ENCODE peak calls at places on chromosomes 11 and 22, in five cellular contexts. G is sigmoid colon; H is BJ; Q is IMR-90; Y is naive thymus-derived CD4-positive, alpha-beta T cell. F is an unnamed sample. For H3K36me3, the result is how much of the 10 kb centered on the place peaks cover.

GRCh38 chr11:78020248-78020647 is 2.8 kb downstream of the KCTD14 start:
- DNase-seq in G (no peak), H (no peak), Q (no peak), Y (no peak), F (no peak)

GRCh38 chr22:49260681-49261580 is 566.7 kb downstream of the BRD1 start:
- DNase-seq in G (no peak), H (no peak), Q (no peak), Y (no peak), F (no peak)

GRCh38 chr11:70470127-70470526 is 71.8 kb downstream of the CTTN start:
- DNase-seq in G (peak), H (no peak), Q (peak), Y (no peak), F (no peak)

GRCh38 chr11:113664069-113664980 is 41.8 kb downstream of the TMPRSS5 start:
- DNase-seq in G (no peak), H (peak), Q (peak), Y (no peak), F (no peak)

GRCh38 chr11:103842795-103843194 is 193.6 kb upstream of the DDI1 start:
- DNase-seq in G (no peak), H (peak), Q (peak), Y (no peak), F (no peak)

GRCh38 chr11:127451852-127452251 is 451.3 kb upstream of the KIRREL3 start:
- DNase-seq in G (peak), H (no peak), Q (no peak), Y (no peak), F (no peak)

GRCh38 chr11:76664578-76665061 is 5.9 kb downstream of the LRRC32 start:
- DNase-seq in G (peak), H (no peak), Q (no peak), Y (no peak), F (peak)

GRCh38 chr11:43012606-43013005 is 299.2 kb upstream of the API5 start:
- DNase-seq in G (no peak), H (no peak), Q (no peak), Y (no peak), F (no peak)

GRCh38 chr11:73653996-73654395 is 7.6 kb downstream of the PLEKHB1 start:
- DNase-seq in G (no peak), H (no peak), Q (no peak), Y (no peak), F (no peak)

GRCh38 chr11:111120221-111120620 is 125.3 kb upstream of the POU2AF2 start:
- DNase-seq in G (peak), H (no peak), Q (no peak), Y (no peak), F (no peak)

GRCh38 chr11:31651208-31651607 is 141.6 kb downstream of the ELP4 start:
- DNase-seq in G (no peak), H (no peak), Q (no peak), Y (no peak), F (no peak)

GRCh38 chr22:37989146-37990045 is 5.0 kb upstream of the SOX10 start:
- DNase-seq in G (no peak), H (no peak), Q (no peak), Y (no peak), F (no peak)

GRCh38 chr11:62398011-62398994 is 20.5 kb upstream of the SCGB1A1 start:
- DNase-seq in G (peak), H (peak), Q (peak), Y (no peak), F (no peak)

GRCh38 chr11:14411818-14412217 is 52.8 kb upstream of the RRAS2 start:
- DNase-seq in G (peak), H (peak), Q (peak), Y (no peak), F (no peak)

GRCh38 chr22:48851933-48852549 is 975.6 kb downstream of the BRD1 start:
- DNase-seq in G (peak), H (no peak), Q (no peak), Y (no peak), F (no peak)

GRCh38 chr11:119149371-119150275 is 771 bp downstream of the ABCG4 start:
- DNase-seq in G (no peak), H (no peak), Q (no peak), Y (no peak), F (no peak)

GRCh38 chr11:12157241-12157661 is 46.9 kb downstream of the MICAL2 start:
- DNase-seq in G (no peak), H (peak), Q (peak), Y (no peak), F (peak)

GRCh38 chr22:42820075-42820763 is 36.9 kb downstream of the ARFGAP3 start:
- DNase-seq in G (no peak), H (peak), Q (peak), Y (no peak), F (no peak)

GRCh38 chr11:34356130-34356529 is 1.7 kb downstream of the ABTB2 start:
- DNase-seq in G (no peak), H (no peak), Q (no peak), Y (no peak), F (no peak)
- H3K36me3 ChIP-seq in G (under half), H (under half), Q (under half), Y (under half), F (under half)

GRCh38 chr22:45627489-45628233 is 44.0 kb upstream of the ATXN10 start:
- DNase-seq in G (no peak), H (no peak), Q (no peak), Y (no peak), F (no peak)

GRCh38 chr22:45629469-45630089 is 42.1 kb upstream of the ATXN10 start:
- DNase-seq in G (no peak), H (no peak), Q (no peak), Y (no peak), F (no peak)

GRCh38 chr22:45628508-45628907 is 43.1 kb upstream of the ATXN10 start:
- DNase-seq in G (no peak), H (no peak), Q (no peak), Y (no peak), F (no peak)

GRCh38 chr22:45621836-45622600 is 49.6 kb upstream of the ATXN10 start:
- DNase-seq in G (no peak), H (no peak), Q (no peak), Y (no peak), F (no peak)

GRCh38 chr22:45626198-45626651 is 45.4 kb upstream of the ATXN10 start:
- DNase-seq in G (no peak), H (no peak), Q (no peak), Y (no peak), F (no peak)
- H3K4me3 ChIP-seq in G (no peak), H (no peak), Q (no peak), Y (no peak), F (no peak)

DNA sequence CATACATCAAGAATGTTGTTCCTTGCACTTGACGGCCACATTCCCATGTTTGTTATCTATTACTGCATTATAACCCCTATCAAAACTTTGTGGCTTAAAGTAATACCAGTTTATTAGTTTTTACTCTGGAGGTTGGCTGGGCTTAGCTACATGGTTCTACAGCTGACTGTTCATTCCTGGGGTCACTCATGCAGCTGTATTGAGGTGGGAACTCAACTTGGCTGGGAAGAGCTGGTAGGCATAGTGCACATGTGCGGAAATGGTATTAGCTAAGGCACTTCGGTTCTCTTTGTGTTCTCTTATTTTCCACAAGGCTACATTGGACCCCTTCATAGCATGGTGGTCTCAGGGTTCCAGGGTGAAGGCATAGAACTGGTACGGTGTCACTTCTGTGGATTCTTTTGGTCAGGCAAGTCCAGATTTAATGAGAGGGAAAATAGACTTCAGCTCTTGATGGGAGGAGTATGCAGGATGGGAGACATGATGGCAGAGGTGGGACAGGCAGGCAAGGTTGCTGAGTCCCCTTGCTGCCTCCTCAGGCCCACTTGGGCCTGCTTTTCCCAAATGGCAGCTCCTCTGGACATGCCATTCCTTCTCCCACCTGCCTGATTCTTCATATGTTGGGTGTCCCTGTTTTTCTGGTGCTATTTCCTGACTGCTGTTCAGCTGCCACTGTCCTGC is 16.1 kb downstream of the YDJC start:
- DNase-seq in G (no peak), H (no peak), Q (no peak), Y (no peak), F (no peak)
- H3K36me3 ChIP-seq in G (under half), H (under half), Q (under half), Y (under half), F (half or more)

DNA sequence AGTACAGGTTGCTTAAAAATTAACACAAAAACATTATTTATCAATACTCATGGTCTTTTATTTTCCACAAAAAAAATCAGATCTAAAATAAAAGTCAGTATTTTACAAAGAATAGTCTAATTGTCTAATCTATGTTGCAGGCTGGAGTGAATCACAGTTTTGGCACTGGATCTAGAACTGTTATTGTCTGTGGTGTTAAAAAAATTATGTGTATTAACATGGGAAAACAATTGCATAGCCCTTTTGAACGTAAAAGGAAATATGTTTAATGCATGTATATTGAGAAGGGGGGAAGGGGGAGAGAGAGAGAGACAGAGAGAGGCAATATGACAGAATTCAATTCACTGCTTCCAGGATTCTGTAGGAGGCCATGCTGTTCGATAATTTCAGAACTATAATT is 324.8 kb upstream of the CCDC90B start:
- DNase-seq in G (no peak), H (no peak), Q (no peak), Y (no peak), F (no peak)
- H3K4me3 ChIP-seq in G (no peak), H (no peak), Q (no peak), Y (no peak), F (no peak)

DNA sequence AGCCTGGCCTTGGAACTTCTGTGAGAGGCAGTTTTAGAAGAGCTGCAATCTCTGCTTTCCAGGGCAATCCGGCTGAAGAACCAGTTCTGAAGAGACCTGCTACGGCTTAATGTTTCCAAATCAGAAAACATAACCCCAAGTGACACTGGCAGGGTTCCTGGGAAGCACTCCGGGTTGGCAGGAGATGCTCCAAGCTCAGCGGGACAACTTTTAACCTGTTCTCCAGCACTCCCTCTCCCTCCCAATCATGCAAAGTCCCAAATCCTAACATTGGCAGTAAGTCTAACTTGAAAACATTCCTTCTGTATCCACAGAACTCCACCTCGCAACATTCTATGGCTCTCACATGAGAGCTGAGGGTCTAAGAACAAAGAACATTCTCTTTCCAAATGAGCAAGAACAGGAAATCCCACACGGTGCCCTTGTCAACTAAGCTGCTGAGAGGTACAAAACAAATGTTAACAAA is 48.5 kb upstream of the MN1 start:
- DNase-seq in G (peak), H (no peak), Q (no peak), Y (no peak), F (no peak)
- H3K36me3 ChIP-seq in G (under half), H (under half), Q (under half), Y (half or more), F (half or more)

GRCh38 chr11:10601722-10602281 is 33.3 kb upstream of the LYVE1 start:
- DNase-seq in G (peak), H (no peak), Q (no peak), Y (no peak), F (no peak)

GRCh38 chr11:10602366-10602765 is 33.9 kb upstream of the LYVE1 start:
- DNase-seq in G (no peak), H (no peak), Q (no peak), Y (no peak), F (no peak)

GRCh38 chr11:10602945-10603344 is 34.5 kb upstream of the LYVE1 start:
- DNase-seq in G (no peak), H (no peak), Q (no peak), Y (no peak), F (no peak)

GRCh38 chr11:10604340-10604748 is 35.9 kb upstream of the LYVE1 start:
- DNase-seq in G (peak), H (no peak), Q (peak), Y (no peak), F (no peak)

DNA sequence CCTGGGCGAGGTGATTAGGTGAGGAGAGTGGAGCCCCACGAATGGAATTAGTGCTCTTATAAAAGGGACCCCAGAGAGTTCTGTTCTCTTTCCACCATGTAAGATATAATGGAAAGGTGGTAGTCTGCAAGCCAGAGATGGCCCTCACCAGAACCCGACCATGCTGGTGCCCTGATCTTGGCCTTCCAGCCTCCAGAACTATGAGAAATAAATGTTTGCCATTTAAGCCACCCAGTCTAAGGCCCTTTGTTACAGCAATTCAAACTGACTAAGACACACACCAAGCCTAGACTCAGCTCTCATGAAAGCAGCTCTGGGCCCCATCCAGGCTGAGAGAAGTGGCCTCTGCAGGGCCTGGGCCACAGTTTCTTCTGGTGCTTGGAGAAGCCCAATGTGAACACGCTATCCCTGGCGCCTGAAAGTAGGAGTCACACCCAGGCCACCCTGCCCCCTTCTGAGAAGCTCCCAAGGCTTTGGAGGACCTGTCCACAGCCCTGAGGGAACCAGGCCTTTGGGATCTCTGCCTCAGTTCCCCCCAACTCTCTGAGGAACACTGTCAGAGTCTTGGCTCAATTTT is 35.3 kb upstream of the LYVE1 start:
- DNase-seq in G (no peak), H (no peak), Q (no peak), Y (no peak), F (no peak)
- H3K4me3 ChIP-seq in G (no peak), H (no peak), Q (no peak), Y (no peak), F (no peak)

GRCh38 chr22:35422936-35423335 is 23.0 kb downstream of the MCM5 start:
- DNase-seq in G (no peak), H (no peak), Q (no peak), Y (no peak), F (no peak)
- H3K36me3 ChIP-seq in G (under half), H (under half), Q (under half), Y (half or more), F (half or more)

GRCh38 chr11:72226701-72227100 is 2.1 kb downstream of the INPPL1 start:
- DNase-seq in G (no peak), H (no peak), Q (no peak), Y (no peak), F (no peak)
- H3K4me3 ChIP-seq in G (no peak), H (no peak), Q (no peak), Y (no peak), F (no peak)

F was measured in CD4-positive, CD25-positive, alpha-beta regulatory T cell.